ENCODE peak calls at places on chromosomes 5 and 9, in nine cellular contexts. V is cardiac muscle cell; Y is HTR-8/SVneo; S is MM.1S; M is A549; D is HFFc6; P is activated effector memory CD4-positive, alpha-beta T cell treated with Interleukin-2 at 50 U/mL for 16 hours; I is small intestine; U is GM13976. A is an unnamed sample.

GRCh38 chr9:113583511-113584470 is 120.3 kb downstream of the RGS3 start:
- DNase-seq in V (no peak), Y (no peak), S (no peak), M (no peak), D (no peak), P (no peak), I (no peak), U (no peak), A (no peak)

GRCh38 chr5:65455064-65455463 is 26.7 kb downstream of the ADAMTS6 start:
- DNase-seq in V (no peak), Y (no peak), S (no peak), M (no peak), D (no peak), P (no peak), I (no peak), U (no peak), A (no peak)

GRCh38 chr5:173487296-173487695 is 129.2 kb downstream of the BOD1 start:
- DNase-seq in V (no peak), Y (no peak), S (no peak), M (no peak), D (no peak), P (no peak), I (no peak), U (no peak), A (no peak)

GRCh38 chr9:7358876-7359275 is 440.7 kb downstream of the DMAC1 start:
- DNase-seq in V (peak), Y (no peak), S (no peak), M (no peak), D (no peak), P (no peak), I (no peak), U (no peak), A (no peak)

GRCh38 chr9:35733109-35733541 is 659 bp downstream of the CREB3 start:
- DNase-seq in V (peak), Y (peak), S (peak), M (peak), D (peak), P (no peak), I (peak), U (peak), A (no peak)

GRCh38 chr9:113593682-113594281 is 130.3 kb downstream of the RGS3 start:
- DNase-seq in V (peak), Y (peak), S (no peak), M (peak), D (peak), P (no peak), I (no peak), U (peak), A (no peak)

GRCh38 chr5:89255845-89256463 is 373.0 kb upstream of the MEF2C start:
- DNase-seq in V (no peak), Y (no peak), S (peak), M (peak), D (peak), P (no peak), I (peak), U (no peak), A (no peak)

GRCh38 chr5:106174903-106175302 is 1495.8 kb downstream of the EFNA5 start:
- DNase-seq in V (no peak), Y (no peak), S (no peak), M (no peak), D (no peak), P (no peak), I (no peak), U (no peak), A (no peak)

GRCh38 chr9:68950689-68951088 is 63.2 kb downstream of the PRKACG start:
- DNase-seq in V (no peak), Y (no peak), S (no peak), M (no peak), D (no peak), P (no peak), I (peak), U (no peak), A (no peak)

GRCh38 chr5:159752622-159753275 is 163.5 kb upstream of the ADRA1B start:
- DNase-seq in V (no peak), Y (no peak), S (no peak), M (no peak), D (no peak), P (no peak), I (no peak), U (no peak), A (no peak)

GRCh38 chr5:129945031-129945430 is 40.8 kb downstream of the CHSY3 start:
- DNase-seq in V (peak), Y (no peak), S (no peak), M (no peak), D (no peak), P (no peak), I (no peak), U (no peak), A (no peak)

GRCh38 chr9:124468061-124468740 is 17.9 kb downstream of the ADGRD2 start:
- DNase-seq in V (no peak), Y (no peak), S (no peak), M (no peak), D (no peak), P (no peak), I (no peak), U (no peak), A (no peak)

GRCh38 chr9:115691097-115691496 is 462.5 kb upstream of the PAPPA start:
- DNase-seq in V (no peak), Y (peak), S (no peak), M (peak), D (peak), P (no peak), I (no peak), U (no peak), A (no peak)